ENCODE peak calls at places on chromosomes 12 and 14, in eight cellular contexts. One of them, this sample, is unnamed.

GRCh38 chr12:112005419-112006395 is 7.3 kb downstream of the TMEM116 start:
- DNase-seq in natural killer cell: no peak
- DNase-seq in HCT116: peak; percentile 24
- DNase-seq in thyroid gland: peak; percentile 82
- DNase-seq in PC-9: peak; percentile 39
- DNase-seq in AG04450: no peak
- DNase-seq in RWPE2: no peak
- DNase-seq in endothelial cell: no peak
- DNase-seq in this sample: no peak

GRCh38 chr14:74400328-74400727 is 25.7 kb downstream of the SYNDIG1L start:
- DNase-seq in natural killer cell: no peak
- DNase-seq in HCT116: peak; percentile 4
- DNase-seq in thyroid gland: no peak
- DNase-seq in PC-9: no peak
- DNase-seq in AG04450: no peak
- DNase-seq in RWPE2: peak; percentile 42
- DNase-seq in endothelial cell: peak; percentile 31
- DNase-seq in this sample: no peak

GRCh38 chr14:65237956-65238355 is 135.6 kb upstream of the MAX start:
- DNase-seq in natural killer cell: no peak
- DNase-seq in HCT116: no peak
- DNase-seq in thyroid gland: no peak
- DNase-seq in PC-9: peak; percentile 78
- DNase-seq in AG04450: no peak
- DNase-seq in RWPE2: no peak
- DNase-seq in endothelial cell: no peak
- DNase-seq in this sample: no peak

GRCh38 chr14:51400142-51400541 is 160.1 kb downstream of the TMX1 start:
- DNase-seq in natural killer cell: no peak
- DNase-seq in HCT116: no peak
- DNase-seq in thyroid gland: no peak
- DNase-seq in PC-9: no peak
- DNase-seq in AG04450: no peak
- DNase-seq in RWPE2: no peak
- DNase-seq in endothelial cell: no peak
- DNase-seq in this sample: no peak

GRCh38 chr14:52076334-52076733 is 7.5 kb upstream of the NID2 start:
- DNase-seq in natural killer cell: no peak
- DNase-seq in HCT116: no peak
- DNase-seq in thyroid gland: no peak
- DNase-seq in PC-9: peak; percentile 68
- DNase-seq in AG04450: no peak
- DNase-seq in RWPE2: no peak
- DNase-seq in endothelial cell: no peak
- DNase-seq in this sample: no peak

GRCh38 chr12:71792599-71792998 is 37.9 kb downstream of the RAB21 start:
- DNase-seq in natural killer cell: no peak
- DNase-seq in HCT116: no peak
- DNase-seq in thyroid gland: no peak
- DNase-seq in PC-9: no peak
- DNase-seq in AG04450: no peak
- DNase-seq in RWPE2: no peak
- DNase-seq in endothelial cell: no peak
- DNase-seq in this sample: no peak

GRCh38 chr14:103281496-103282231 is 52.4 kb upstream of the EIF5 start:
- DNase-seq in natural killer cell: no peak
- DNase-seq in HCT116: no peak
- DNase-seq in thyroid gland: peak; percentile 19
- DNase-seq in PC-9: peak; percentile 64
- DNase-seq in AG04450: no peak
- DNase-seq in RWPE2: no peak
- DNase-seq in endothelial cell: peak; percentile 56
- DNase-seq in this sample: peak; percentile 31

GRCh38 chr12:120902846-120903381 is 1.2 kb downstream of the SPPL3 start:
- DNase-seq in natural killer cell: no peak
- DNase-seq in HCT116: no peak
- DNase-seq in thyroid gland: no peak
- DNase-seq in PC-9: no peak
- DNase-seq in AG04450: no peak
- DNase-seq in RWPE2: no peak
- DNase-seq in endothelial cell: no peak
- DNase-seq in this sample: no peak

GRCh38 chr12:92597997-92598396 is 104.8 kb upstream of the PLEKHG7 start:
- DNase-seq in natural killer cell: no peak
- DNase-seq in HCT116: no peak
- DNase-seq in thyroid gland: no peak
- DNase-seq in PC-9: no peak
- DNase-seq in AG04450: no peak
- DNase-seq in RWPE2: no peak
- DNase-seq in endothelial cell: no peak
- DNase-seq in this sample: no peak

GRCh38 chr14:97185186-97185585 is 388.0 kb downstream of the VRK1 start:
- DNase-seq in natural killer cell: no peak
- DNase-seq in HCT116: no peak
- DNase-seq in thyroid gland: no peak
- DNase-seq in PC-9: no peak
- DNase-seq in AG04450: no peak
- DNase-seq in RWPE2: no peak
- DNase-seq in endothelial cell: peak; percentile 18
- DNase-seq in this sample: no peak
- TF ChIP-seq CTCF in natural killer cell: no peak
- TF ChIP-seq CTCF in HCT116: peak; percentile 61
- TF ChIP-seq CTCF in thyroid gland: no peak
- TF ChIP-seq CTCF in PC-9: no peak
- TF ChIP-seq CTCF in AG04450: no peak
- TF ChIP-seq CTCF in RWPE2: peak; percentile 52
- TF ChIP-seq CTCF in endothelial cell: peak; percentile 32
- TF ChIP-seq CTCF in this sample: peak; percentile 4

GRCh38 chr12:99024870-99025269 is 379.8 kb downstream of the APAF1 start:
- DNase-seq in natural killer cell: no peak
- DNase-seq in HCT116: no peak
- DNase-seq in thyroid gland: no peak
- DNase-seq in PC-9: no peak
- DNase-seq in AG04450: no peak
- DNase-seq in RWPE2: no peak
- DNase-seq in endothelial cell: no peak
- DNase-seq in this sample: no peak

GRCh38 chr12:99027491-99027890 is 382.4 kb downstream of the APAF1 start:
- DNase-seq in natural killer cell: no peak
- DNase-seq in HCT116: no peak
- DNase-seq in thyroid gland: no peak
- DNase-seq in PC-9: no peak
- DNase-seq in AG04450: no peak
- DNase-seq in RWPE2: no peak
- DNase-seq in endothelial cell: no peak
- DNase-seq in this sample: no peak

GRCh38 chr12:99029502-99030271 is 384.6 kb downstream of the APAF1 start:
- DNase-seq in natural killer cell: no peak
- DNase-seq in HCT116: no peak
- DNase-seq in thyroid gland: peak; percentile 30
- DNase-seq in PC-9: no peak
- DNase-seq in AG04450: no peak
- DNase-seq in RWPE2: no peak
- DNase-seq in endothelial cell: no peak
- DNase-seq in this sample: no peak

GRCh38 chr12:99024191-99024590 is 379.1 kb downstream of the APAF1 start:
- DNase-seq in natural killer cell: no peak
- DNase-seq in HCT116: no peak
- DNase-seq in thyroid gland: no peak
- DNase-seq in PC-9: no peak
- DNase-seq in AG04450: no peak
- DNase-seq in RWPE2: no peak
- DNase-seq in endothelial cell: no peak
- DNase-seq in this sample: no peak

DNA sequence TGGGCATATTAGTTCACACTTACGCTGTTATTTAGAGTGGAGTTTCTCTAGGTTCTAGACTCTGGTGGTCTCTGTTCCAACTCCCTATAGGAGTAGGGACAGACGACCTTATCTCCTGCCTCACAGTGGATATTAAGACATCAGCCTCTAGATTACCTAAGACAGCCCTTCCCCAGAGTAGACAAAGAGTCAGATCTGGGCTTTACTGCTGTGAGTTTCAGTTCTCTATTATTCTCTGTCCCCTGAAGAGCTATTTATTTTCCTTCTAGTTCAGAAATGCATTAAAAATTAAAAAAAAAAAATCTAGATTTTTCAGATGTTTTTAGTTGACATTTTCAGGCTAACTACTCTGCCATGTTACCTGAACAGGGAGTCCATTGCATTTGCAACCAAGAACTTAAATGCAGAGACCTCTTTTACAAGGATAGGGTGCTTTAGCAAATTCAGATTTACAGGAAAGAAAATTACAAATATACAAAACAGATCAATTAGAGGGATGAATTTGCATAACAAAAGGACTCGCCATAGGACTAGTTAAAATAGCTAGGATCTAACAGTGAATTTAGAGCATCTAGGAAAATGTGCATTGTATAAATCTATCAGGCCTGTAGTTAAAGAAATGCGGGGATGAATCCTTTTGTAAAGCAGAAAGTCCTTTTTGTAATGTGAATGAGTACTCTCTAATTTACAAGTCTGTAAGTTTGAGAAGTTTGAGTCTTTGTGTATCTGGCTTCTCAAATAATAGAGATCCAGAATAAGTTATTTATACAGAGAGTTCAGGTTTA is 381.4 kb downstream of the APAF1 start:
- DNase-seq in natural killer cell: no peak
- DNase-seq in HCT116: no peak
- DNase-seq in thyroid gland: no peak
- DNase-seq in PC-9: no peak
- DNase-seq in AG04450: no peak
- DNase-seq in RWPE2: no peak
- DNase-seq in endothelial cell: no peak
- DNase-seq in this sample: no peak
- TF ChIP-seq CTCF in natural killer cell: no peak
- TF ChIP-seq CTCF in HCT116: no peak
- TF ChIP-seq CTCF in thyroid gland: no peak
- TF ChIP-seq CTCF in PC-9: no peak
- TF ChIP-seq CTCF in AG04450: no peak
- TF ChIP-seq CTCF in RWPE2: no peak
- TF ChIP-seq CTCF in endothelial cell: no peak
- TF ChIP-seq CTCF in this sample: no peak

GRCh38 chr12:7937867-7938506 is 2.0 kb upstream of the SLC2A3 start:
- DNase-seq in natural killer cell: no peak
- DNase-seq in HCT116: no peak
- DNase-seq in thyroid gland: no peak
- DNase-seq in PC-9: no peak
- DNase-seq in AG04450: no peak
- DNase-seq in RWPE2: no peak
- DNase-seq in endothelial cell: no peak
- DNase-seq in this sample: no peak
- TF ChIP-seq CTCF in natural killer cell: no peak
- TF ChIP-seq CTCF in HCT116: peak; percentile 43
- TF ChIP-seq CTCF in thyroid gland: no peak
- TF ChIP-seq CTCF in PC-9: peak; percentile 40
- TF ChIP-seq CTCF in AG04450: peak; percentile 40
- TF ChIP-seq CTCF in RWPE2: no peak
- TF ChIP-seq CTCF in endothelial cell: peak; percentile 22
- TF ChIP-seq CTCF in this sample: no peak

GRCh38 chr12:54701940-54702592 is 53.9 kb upstream of the DCD start:
- DNase-seq in natural killer cell: no peak
- DNase-seq in HCT116: peak; percentile 37
- DNase-seq in thyroid gland: no peak
- DNase-seq in PC-9: no peak
- DNase-seq in AG04450: no peak
- DNase-seq in RWPE2: no peak
- DNase-seq in endothelial cell: no peak
- DNase-seq in this sample: peak; percentile 5
- TF ChIP-seq CTCF in natural killer cell: peak; percentile 73
- TF ChIP-seq CTCF in HCT116: peak; percentile 51
- TF ChIP-seq CTCF in thyroid gland: no peak
- TF ChIP-seq CTCF in PC-9: peak; percentile 75
- TF ChIP-seq CTCF in AG04450: peak; percentile 59
- TF ChIP-seq CTCF in RWPE2: peak; percentile 73
- TF ChIP-seq CTCF in endothelial cell: peak; percentile 81
- TF ChIP-seq CTCF in this sample: peak; percentile 56

GRCh38 chr12:27967551-27968054 is 4.9 kb downstream of the PTHLH start:
- DNase-seq in natural killer cell: no peak
- DNase-seq in HCT116: no peak
- DNase-seq in thyroid gland: no peak
- DNase-seq in PC-9: no peak
- DNase-seq in AG04450: no peak
- DNase-seq in RWPE2: no peak
- DNase-seq in endothelial cell: no peak
- DNase-seq in this sample: no peak
- TF ChIP-seq CTCF in natural killer cell: no peak
- TF ChIP-seq CTCF in HCT116: no peak
- TF ChIP-seq CTCF in thyroid gland: no peak
- TF ChIP-seq CTCF in PC-9: no peak
- TF ChIP-seq CTCF in AG04450: no peak
- TF ChIP-seq CTCF in RWPE2: no peak
- TF ChIP-seq CTCF in endothelial cell: no peak
- TF ChIP-seq CTCF in this sample: no peak

DNA sequence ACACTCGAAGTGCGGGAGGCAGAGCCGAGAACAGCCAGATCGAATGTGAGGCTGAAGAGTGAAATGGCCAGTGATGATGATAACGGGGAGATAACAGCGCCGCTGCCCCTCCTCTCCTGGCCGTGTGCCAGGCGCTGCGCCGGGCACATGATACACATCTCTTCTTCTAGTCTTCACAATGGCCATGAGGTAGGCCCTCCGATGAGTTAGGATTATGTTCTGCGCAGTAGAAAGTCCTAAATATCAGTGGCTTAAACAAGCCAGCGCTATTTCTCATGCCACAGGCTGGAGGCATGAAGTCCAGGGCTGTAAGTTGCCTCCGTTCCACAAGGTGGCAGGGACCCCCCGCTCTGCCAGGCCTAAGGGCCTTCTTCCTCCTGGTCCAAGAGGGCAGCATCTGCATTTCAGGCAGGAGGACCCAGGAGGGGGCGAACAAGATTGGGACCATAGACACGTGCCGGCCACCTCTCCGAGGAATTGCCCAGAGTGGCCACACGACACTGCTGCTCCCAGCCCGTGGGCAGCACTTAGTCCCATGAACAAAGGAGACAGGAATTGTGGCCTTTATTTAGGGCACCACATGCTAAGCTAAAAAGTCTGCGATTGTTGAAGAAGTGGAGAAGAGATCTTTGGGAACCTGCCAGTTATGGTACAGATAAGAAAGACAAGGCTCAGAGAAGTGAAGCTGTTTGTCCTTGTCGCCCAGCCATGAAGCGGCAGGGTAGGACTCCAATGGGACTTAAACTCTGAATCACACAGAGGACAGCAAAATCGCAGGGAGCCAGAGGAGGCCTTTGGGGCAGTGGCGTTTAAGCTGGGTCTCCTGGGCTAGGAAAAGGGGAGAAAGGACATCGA is 10.9 kb upstream of the HVCN1 start:
- DNase-seq in natural killer cell: no peak
- DNase-seq in HCT116: no peak
- DNase-seq in thyroid gland: no peak
- DNase-seq in PC-9: no peak
- DNase-seq in AG04450: no peak
- DNase-seq in RWPE2: no peak
- DNase-seq in endothelial cell: no peak
- DNase-seq in this sample: no peak
- TF ChIP-seq CTCF in natural killer cell: no peak
- TF ChIP-seq CTCF in HCT116: peak; percentile 21
- TF ChIP-seq CTCF in thyroid gland: no peak
- TF ChIP-seq CTCF in PC-9: no peak
- TF ChIP-seq CTCF in AG04450: peak; percentile 4
- TF ChIP-seq CTCF in RWPE2: no peak
- TF ChIP-seq CTCF in endothelial cell: no peak
- TF ChIP-seq CTCF in this sample: no peak